ENCODE peak calls at places on chromosomes 6 and 20, in eight cellular contexts. One of them, this sample, is unnamed.

GRCh38 chr20:14644698-14645097 is 307.3 kb upstream of the FLRT3 start:
- DNase-seq in neural crest cell: no peak
- DNase-seq in ovary: no peak
- DNase-seq in right atrium auricular region: no peak
- DNase-seq in lower leg skin: no peak
- DNase-seq in tibial artery: no peak
- DNase-seq in fibroblast of the aortic adventitia: no peak
- DNase-seq in lower lobe of right lung: no peak
- DNase-seq in this sample: no peak

GRCh38 chr6:114216789-114217467 is 125.9 kb downstream of the HS3ST5 start:
- DNase-seq in lower leg skin: no peak
- DNase-seq in fibroblast of the aortic adventitia: no peak
- DNase-seq in lower lobe of right lung: no peak
- DNase-seq in ovary: no peak
- DNase-seq in right atrium auricular region: no peak
- DNase-seq in tibial artery: no peak
- DNase-seq in neural crest cell: no peak
- DNase-seq in this sample: no peak

GRCh38 chr6:37936150-37936549 is 116.6 kb downstream of the ZFAND3 start:
- DNase-seq in fibroblast of the aortic adventitia: no peak
- DNase-seq in lower lobe of right lung: no peak
- DNase-seq in neural crest cell: no peak
- DNase-seq in ovary: no peak
- DNase-seq in right atrium auricular region: no peak
- DNase-seq in lower leg skin: no peak
- DNase-seq in tibial artery: no peak
- DNase-seq in this sample: no peak

GRCh38 chr20:438581-439469 is 23.5 kb downstream of the TBC1D20 start:
- DNase-seq in neural crest cell: no peak
- DNase-seq in tibial artery: no peak
- DNase-seq in lower leg skin: no peak
- DNase-seq in right atrium auricular region: no peak
- DNase-seq in ovary: no peak
- DNase-seq in lower lobe of right lung: no peak
- DNase-seq in fibroblast of the aortic adventitia: no peak
- DNase-seq in this sample: no peak

GRCh38 chr6:138680085-138680484 is 93.5 kb upstream of the CCDC28A start:
- DNase-seq in lower lobe of right lung: no peak
- DNase-seq in neural crest cell: no peak
- DNase-seq in fibroblast of the aortic adventitia: no peak
- DNase-seq in lower leg skin: no peak
- DNase-seq in right atrium auricular region: no peak
- DNase-seq in ovary: no peak
- DNase-seq in tibial artery: no peak
- DNase-seq in this sample: no peak

GRCh38 chr6:112038268-112038667 is 15.6 kb upstream of the CCN6 start:
- DNase-seq in tibial artery: peak; percentile 84
- DNase-seq in lower leg skin: no peak
- DNase-seq in right atrium auricular region: peak; percentile 68
- DNase-seq in fibroblast of the aortic adventitia: no peak
- DNase-seq in neural crest cell: no peak
- DNase-seq in lower lobe of right lung: no peak
- DNase-seq in ovary: no peak
- DNase-seq in this sample: no peak

GRCh38 chr6:41508479-41508878 is 37.7 kb upstream of the FOXP4 start:
- DNase-seq in right atrium auricular region: no peak
- DNase-seq in lower lobe of right lung: no peak
- DNase-seq in tibial artery: no peak
- DNase-seq in neural crest cell: no peak
- DNase-seq in lower leg skin: no peak
- DNase-seq in fibroblast of the aortic adventitia: no peak
- DNase-seq in ovary: no peak
- DNase-seq in this sample: no peak

GRCh38 chr20:58372836-58373235 is 16.2 kb upstream of the VAPB start:
- DNase-seq in fibroblast of the aortic adventitia: no peak
- DNase-seq in tibial artery: no peak
- DNase-seq in neural crest cell: no peak
- DNase-seq in right atrium auricular region: no peak
- DNase-seq in lower lobe of right lung: no peak
- DNase-seq in lower leg skin: no peak
- DNase-seq in ovary: no peak
- DNase-seq in this sample: peak; percentile 35

GRCh38 chr20:23659989-23660837 is 22.5 kb upstream of the CST3 start:
- DNase-seq in lower lobe of right lung: no peak
- DNase-seq in tibial artery: no peak
- DNase-seq in right atrium auricular region: no peak
- DNase-seq in ovary: no peak
- DNase-seq in fibroblast of the aortic adventitia: peak; percentile 81
- DNase-seq in lower leg skin: peak; percentile 76
- DNase-seq in neural crest cell: no peak
- DNase-seq in this sample: no peak

GRCh38 chr20:61840661-61841455 is 224.8 kb downstream of the TAF4 start:
- DNase-seq in fibroblast of the aortic adventitia: no peak
- DNase-seq in neural crest cell: no peak
- DNase-seq in tibial artery: no peak
- DNase-seq in lower lobe of right lung: peak; percentile 39
- DNase-seq in right atrium auricular region: no peak
- DNase-seq in ovary: no peak
- DNase-seq in lower leg skin: no peak
- DNase-seq in this sample: no peak

GRCh38 chr6:122754191-122754731 is 25.3 kb upstream of the FABP7 start:
- DNase-seq in tibial artery: no peak
- DNase-seq in lower leg skin: no peak
- DNase-seq in ovary: no peak
- DNase-seq in neural crest cell: no peak
- DNase-seq in right atrium auricular region: no peak
- DNase-seq in lower lobe of right lung: no peak
- DNase-seq in fibroblast of the aortic adventitia: no peak
- DNase-seq in this sample: no peak

GRCh38 chr6:137571854-137572253 is 77.7 kb upstream of the OLIG3 start:
- DNase-seq in ovary: no peak
- DNase-seq in fibroblast of the aortic adventitia: peak; percentile 12
- DNase-seq in tibial artery: no peak
- DNase-seq in right atrium auricular region: no peak
- DNase-seq in lower lobe of right lung: no peak
- DNase-seq in lower leg skin: no peak
- DNase-seq in neural crest cell: peak; percentile 40
- DNase-seq in this sample: peak; percentile 56

GRCh38 chr20:41342474-41343464 is 2.1 kb downstream of the LPIN3 start:
- DNase-seq in ovary: no peak
- DNase-seq in lower leg skin: no peak
- DNase-seq in fibroblast of the aortic adventitia: no peak
- DNase-seq in neural crest cell: no peak
- DNase-seq in tibial artery: no peak
- DNase-seq in right atrium auricular region: no peak
- DNase-seq in lower lobe of right lung: no peak
- DNase-seq in this sample: no peak

GRCh38 chr6:10521104-10521808 is at the start of gene GCNT2:
- DNase-seq in right atrium auricular region: no peak
- DNase-seq in tibial artery: no peak
- DNase-seq in fibroblast of the aortic adventitia: peak; percentile 39
- DNase-seq in neural crest cell: no peak
- DNase-seq in lower lobe of right lung: peak; percentile 53
- DNase-seq in ovary: no peak
- DNase-seq in lower leg skin: peak; percentile 81
- DNase-seq in this sample: peak; percentile 22

GRCh38 chr20:36861875-36862801 is 13.8 kb upstream of the TLDC2 start:
- DNase-seq in neural crest cell: no peak
- DNase-seq in lower lobe of right lung: peak; percentile 77
- DNase-seq in right atrium auricular region: peak; percentile 93
- DNase-seq in tibial artery: peak; percentile 93
- DNase-seq in lower leg skin: peak; percentile 98
- DNase-seq in fibroblast of the aortic adventitia: peak; percentile 77
- DNase-seq in ovary: peak; percentile 91
- DNase-seq in this sample: peak; percentile 63

GRCh38 chr20:38066969-38067716 is 33.6 kb downstream of the RPRD1B start:
- DNase-seq in ovary: no peak
- DNase-seq in tibial artery: no peak
- DNase-seq in right atrium auricular region: no peak
- DNase-seq in lower leg skin: no peak
- DNase-seq in neural crest cell: no peak
- DNase-seq in lower lobe of right lung: no peak
- DNase-seq in fibroblast of the aortic adventitia: no peak
- DNase-seq in this sample: no peak

GRCh38 chr6:43088654-43089056 is 12.5 kb downstream of the PTK7 start:
- DNase-seq in lower lobe of right lung: no peak
- DNase-seq in fibroblast of the aortic adventitia: no peak
- DNase-seq in lower leg skin: no peak
- DNase-seq in neural crest cell: no peak
- DNase-seq in right atrium auricular region: no peak
- DNase-seq in tibial artery: no peak
- DNase-seq in ovary: no peak
- DNase-seq in this sample: no peak

GRCh38 chr6:104940881-104941693 is 15.8 kb upstream of the LIN28B start:
- DNase-seq in ovary: no peak
- DNase-seq in lower lobe of right lung: peak; percentile 45
- DNase-seq in right atrium auricular region: no peak
- DNase-seq in neural crest cell: peak; percentile 82
- DNase-seq in fibroblast of the aortic adventitia: peak; percentile 35
- DNase-seq in lower leg skin: no peak
- DNase-seq in tibial artery: no peak
- DNase-seq in this sample: peak; percentile 88

GRCh38 chr6:18632670-18633410 is 245.7 kb downstream of the RNF144B start:
- DNase-seq in tibial artery: no peak
- DNase-seq in lower leg skin: no peak
- DNase-seq in neural crest cell: no peak
- DNase-seq in ovary: no peak
- DNase-seq in lower lobe of right lung: no peak
- DNase-seq in fibroblast of the aortic adventitia: peak; percentile 37
- DNase-seq in right atrium auricular region: no peak
- DNase-seq in this sample: no peak

GRCh38 chr6:89122625-89123024 is 4.8 kb upstream of the SRSF12 start:
- DNase-seq in ovary: no peak
- DNase-seq in lower lobe of right lung: no peak
- DNase-seq in neural crest cell: no peak
- DNase-seq in right atrium auricular region: no peak
- DNase-seq in lower leg skin: no peak
- DNase-seq in fibroblast of the aortic adventitia: peak; percentile 52
- DNase-seq in tibial artery: no peak
- DNase-seq in this sample: no peak

GRCh38 chr20:14609328-14610221 is 272.2 kb upstream of the FLRT3 start:
- DNase-seq in fibroblast of the aortic adventitia: no peak
- DNase-seq in right atrium auricular region: no peak
- DNase-seq in lower lobe of right lung: no peak
- DNase-seq in neural crest cell: no peak
- DNase-seq in ovary: no peak
- DNase-seq in lower leg skin: no peak
- DNase-seq in tibial artery: no peak
- DNase-seq in this sample: no peak

GRCh38 chr6:107676002-107676401 is 148.1 kb downstream of the SCML4 start:
- DNase-seq in ovary: no peak
- DNase-seq in right atrium auricular region: no peak
- DNase-seq in lower lobe of right lung: no peak
- DNase-seq in fibroblast of the aortic adventitia: no peak
- DNase-seq in lower leg skin: peak; percentile 79
- DNase-seq in tibial artery: no peak
- DNase-seq in neural crest cell: no peak
- DNase-seq in this sample: no peak

GRCh38 chr6:166707045-166707444 is 80.0 kb upstream of the RPS6KA2 start:
- DNase-seq in neural crest cell: peak; percentile 61
- DNase-seq in lower lobe of right lung: peak; percentile 81
- DNase-seq in ovary: no peak
- DNase-seq in lower leg skin: no peak
- DNase-seq in tibial artery: no peak
- DNase-seq in fibroblast of the aortic adventitia: peak; percentile 8
- DNase-seq in right atrium auricular region: no peak
- DNase-seq in this sample: peak; percentile 83

GRCh38 chr20:62953839-62954703 is 1.6 kb downstream of the SLC17A9 start:
- DNase-seq in fibroblast of the aortic adventitia: peak; percentile 77
- DNase-seq in right atrium auricular region: peak; percentile 78
- DNase-seq in tibial artery: peak; percentile 92
- DNase-seq in lower lobe of right lung: peak; percentile 88
- DNase-seq in ovary: peak; percentile 81
- DNase-seq in lower leg skin: peak; percentile 95
- DNase-seq in neural crest cell: peak; percentile 45
- DNase-seq in this sample: peak; percentile 66

GRCh38 chr6:35195120-35195780 is 18.5 kb upstream of the SCUBE3 start:
- DNase-seq in lower leg skin: no peak
- DNase-seq in tibial artery: no peak
- DNase-seq in neural crest cell: no peak
- DNase-seq in fibroblast of the aortic adventitia: no peak
- DNase-seq in right atrium auricular region: no peak
- DNase-seq in lower lobe of right lung: no peak
- DNase-seq in ovary: no peak
- DNase-seq in this sample: no peak
- TF ChIP-seq CTCF in lower leg skin: no peak
- TF ChIP-seq CTCF in tibial artery: no peak
- TF ChIP-seq CTCF in neural crest cell: no peak
- TF ChIP-seq CTCF in fibroblast of the aortic adventitia: no peak
- TF ChIP-seq CTCF in right atrium auricular region: no peak
- TF ChIP-seq CTCF in lower lobe of right lung: no peak
- TF ChIP-seq CTCF in ovary: no peak
- TF ChIP-seq CTCF in this sample: no peak

GRCh38 chr20:31454374-31454773 is 13.9 kb downstream of the DEFB123 start:
- DNase-seq in tibial artery: no peak
- DNase-seq in right atrium auricular region: no peak
- DNase-seq in ovary: no peak
- DNase-seq in fibroblast of the aortic adventitia: no peak
- DNase-seq in lower lobe of right lung: no peak
- DNase-seq in neural crest cell: no peak
- DNase-seq in lower leg skin: no peak
- DNase-seq in this sample: no peak
- TF ChIP-seq CTCF in tibial artery: no peak
- TF ChIP-seq CTCF in right atrium auricular region: no peak
- TF ChIP-seq CTCF in ovary: no peak
- TF ChIP-seq CTCF in fibroblast of the aortic adventitia: no peak
- TF ChIP-seq CTCF in lower lobe of right lung: no peak
- TF ChIP-seq CTCF in neural crest cell: no peak
- TF ChIP-seq CTCF in lower leg skin: no peak
- TF ChIP-seq CTCF in this sample: no peak

GRCh38 chr6:109236140-109237081 is 141.1 kb downstream of the CEP57L1 start:
- DNase-seq in right atrium auricular region: no peak
- DNase-seq in ovary: no peak
- DNase-seq in lower lobe of right lung: peak; percentile 48
- DNase-seq in tibial artery: no peak
- DNase-seq in lower leg skin: no peak
- DNase-seq in fibroblast of the aortic adventitia: no peak
- DNase-seq in neural crest cell: no peak
- DNase-seq in this sample: peak; percentile 44
- TF ChIP-seq CTCF in right atrium auricular region: no peak
- TF ChIP-seq CTCF in ovary: no peak
- TF ChIP-seq CTCF in lower lobe of right lung: no peak
- TF ChIP-seq CTCF in tibial artery: no peak
- TF ChIP-seq CTCF in lower leg skin: no peak
- TF ChIP-seq CTCF in fibroblast of the aortic adventitia: no peak
- TF ChIP-seq CTCF in neural crest cell: peak; percentile 35
- TF ChIP-seq CTCF in this sample: no peak

DNA sequence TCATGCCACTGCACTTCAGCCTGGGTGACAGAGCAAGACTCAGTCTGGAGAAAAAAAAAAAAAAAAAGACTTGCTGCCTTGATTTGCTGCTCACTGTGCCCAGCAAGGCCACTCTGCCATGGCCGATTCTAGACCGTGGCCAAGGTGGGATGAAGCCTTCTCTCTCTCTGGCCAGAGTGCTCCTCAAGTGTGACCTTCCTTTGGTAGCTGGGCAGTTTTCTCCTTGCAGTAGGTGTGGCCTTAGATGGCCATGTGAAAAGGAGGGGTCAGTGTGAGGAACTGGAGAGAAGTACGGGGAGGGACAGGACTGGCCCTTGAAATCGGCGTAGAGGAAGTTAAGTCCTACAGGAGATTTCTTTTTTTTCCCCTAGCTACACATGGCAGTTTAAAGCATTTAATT is 271.9 kb downstream of the ARID1B start:
- DNase-seq in right atrium auricular region: no peak
- DNase-seq in fibroblast of the aortic adventitia: no peak
- DNase-seq in tibial artery: no peak
- DNase-seq in lower lobe of right lung: peak; percentile 50
- DNase-seq in ovary: no peak
- DNase-seq in lower leg skin: no peak
- DNase-seq in neural crest cell: no peak
- DNase-seq in this sample: no peak
- TF ChIP-seq CTCF in right atrium auricular region: no peak
- TF ChIP-seq CTCF in fibroblast of the aortic adventitia: no peak
- TF ChIP-seq CTCF in tibial artery: no peak
- TF ChIP-seq CTCF in lower lobe of right lung: no peak
- TF ChIP-seq CTCF in ovary: no peak
- TF ChIP-seq CTCF in lower leg skin: no peak
- TF ChIP-seq CTCF in neural crest cell: no peak
- TF ChIP-seq CTCF in this sample: no peak

This sample was measured in glutamatergic neuron.